ENCODE peak calls at places on chromosomes 13 and 19, in four cellular contexts. L is fibroblast of mammary gland, P is EL, X is KBM-7. J is an unnamed sample.
A peak's percentile ranks its signal among the peaks of the same experiment; 100 is the strongest.

GRCh38 chr13:39364797-39365468 is 238.1 kb downstream of the LHFPL6 start:
- DNase-seq in L (peak; percentile 49), P (no peak), X (no peak), J (peak; percentile 14)

GRCh38 chr13:114112231-114112825 is 20.1 kb downstream of the RASA3 start:
- DNase-seq in X (no peak), P (no peak), L (no peak), J (no peak)

GRCh38 chr13:44051405-44051804 is 171.7 kb downstream of the LACC1 start:
- DNase-seq in X (no peak), L (no peak), P (no peak), J (no peak)

GRCh38 chr19:48627211-48627864 is 8.0 kb downstream of the SPHK2 start:
- DNase-seq in P (no peak), L (no peak), X (no peak), J (no peak)

GRCh38 chr13:23987331-23987730 is 90.0 kb upstream of the C1QTNF9B start:
- DNase-seq in X (no peak), L (peak; percentile 75), P (peak; percentile 40), J (no peak)

GRCh38 chr13:52109096-52109495 is 19.8 kb downstream of the NEK5 start:
- DNase-seq in L (no peak), X (no peak), P (no peak), J (no peak)

GRCh38 chr13:45828253-45828968 is 23.1 kb downstream of the SIAH3 start:
- DNase-seq in X (peak; percentile 37), L (no peak), P (no peak), J (no peak)

GRCh38 chr19:18456974-18457373 is 19.0 kb upstream of the ISYNA1 start:
- DNase-seq in L (no peak), P (no peak), X (no peak), J (no peak)

GRCh38 chr13:26075498-26075897 is 23.7 kb upstream of the SHISA2 start:
- DNase-seq in X (no peak), P (peak; percentile 4), L (no peak), J (peak; percentile 25)

GRCh38 chr13:29901714-29902631 is 51.6 kb upstream of the UBL3 start:
- DNase-seq in P (peak; percentile 94), L (peak; percentile 97), X (peak; percentile 39), J (peak; percentile 96)